ENCODE peak calls at places on chromosomes 3 and 15, in four cellular contexts. I is colonic mucosa, U is anterior cingulate cortex, L is NCI-H1092. P is an unnamed sample.
A peak's percentile ranks its signal among the peaks of the same experiment; 100 is the strongest.

GRCh38 chr15:73464602-73465001 is 21.6 kb downstream of the REC114 start:
- DNase-seq in U (no peak), L (no peak), I (no peak), P (no peak)

GRCh38 chr3:191412764-191413163 is 48.2 kb upstream of the PYDC2 start:
- DNase-seq in I (no peak), L (no peak), U (peak; percentile 3), P (no peak)

GRCh38 chr3:89043406-89043947 is 63.9 kb upstream of the EPHA3 start:
- DNase-seq in I (no peak), U (no peak), L (no peak), P (no peak)

GRCh38 chr3:16088496-16088895 is 86.0 kb upstream of the GALNT15 start:
- DNase-seq in I (no peak), U (no peak), L (no peak), P (no peak)

GRCh38 chr3:99509224-99509623 is 129.2 kb upstream of the COL8A1 start:
- DNase-seq in L (no peak), I (no peak), U (no peak), P (no peak)

GRCh38 chr15:100714749-100715342 is 112.5 kb downstream of the ASB7 start:
- DNase-seq in I (no peak), U (no peak), L (no peak), P (no peak)

GRCh38 chr3:190883973-190884832 is 21.7 kb upstream of the GMNC start:
- DNase-seq in U (peak; percentile 53), I (peak; percentile 47), L (peak; percentile 13), P (peak; percentile 56)

GRCh38 chr15:44286814-44287555 is 1.5 kb upstream of the GOLM2 start:
- DNase-seq in U (no peak), L (no peak), I (no peak), P (no peak)

GRCh38 chr15:42507514-42507913 is 12.1 kb downstream of the SNAP23 start:
- DNase-seq in U (no peak), L (no peak), I (no peak), P (no peak)

GRCh38 chr3:154540950-154541604 is 111.1 kb upstream of the GPR149 start:
- DNase-seq in U (no peak), L (no peak), I (no peak), P (no peak)

GRCh38 chr3:185813691-185814215 is 11.1 kb downstream of the IGF2BP2 start:
- DNase-seq in L (no peak), U (no peak), I (no peak), P (no peak)

GRCh38 chr3:111616417-111617105 is 21.4 kb upstream of the ZBED2 start:
- DNase-seq in U (no peak), L (no peak), I (no peak), P (peak; percentile 21)

GRCh38 chr3:187139126-187139894 is at the start of gene RPL39L:
- DNase-seq in L (peak; percentile 64), U (peak; percentile 75), I (peak; percentile 88), P (peak; percentile 93)

GRCh38 chr3:86869536-86869935 is 121.4 kb downstream of the VGLL3 start:
- DNase-seq in L (no peak), U (no peak), I (no peak), P (no peak)

GRCh38 chr15:76057332-76058000 is 2.3 kb upstream of the TMEM266 start:
- DNase-seq in I (peak; percentile 33), U (peak; percentile 38), L (no peak), P (peak; percentile 32)

GRCh38 chr15:57897870-57898269 is 167.6 kb downstream of the ALDH1A2 start:
- DNase-seq in L (no peak), I (no peak), U (no peak), P (no peak)

GRCh38 chr3:19688767-19689166 is 245.2 kb downstream of the EFHB start:
- DNase-seq in L (no peak), U (no peak), I (no peak), P (no peak)

GRCh38 chr3:177441813-177442646 is 244.7 kb upstream of the TBL1XR1 start:
- DNase-seq in U (no peak), L (no peak), I (no peak), P (no peak)

GRCh38 chr3:169362261-169362660 is 301.3 kb downstream of the MECOM start:
- DNase-seq in I (peak; percentile 78), U (peak; percentile 0), L (no peak), P (peak; percentile 51)